ENCODE peak calls at places on chromosomes 16 and 17, in four cellular contexts. Q is fibroblast of lung; A is naive thymus-derived CD4-positive, alpha-beta T cell; G is thoracic aorta. U is an unnamed sample.

GRCh38 chr17:1122681-1123396 is 56.9 kb downstream of the ABR start:
- DNase-seq in Q (peak; percentile 67), A (peak; percentile 75), G (no peak), U (peak; percentile 70)

GRCh38 chr17:77597421-77598240 is 360.9 kb upstream of the TNRC6C start:
- DNase-seq in Q (no peak), A (no peak), G (no peak), U (no peak)

GRCh38 chr16:69193860-69194259 is 6.9 kb downstream of the SNTB2 start:
- DNase-seq in Q (peak; percentile 59), A (no peak), G (no peak), U (no peak)

GRCh38 chr16:6496996-6497395 is 835.6 kb upstream of the RBFOX1 start:
- DNase-seq in Q (no peak), A (no peak), G (no peak), U (no peak)

GRCh38 chr17:27315796-27316465 is 22.0 kb downstream of the WSB1 start:
- DNase-seq in Q (no peak), A (no peak), G (no peak), U (no peak)

GRCh38 chr17:21213491-21214014 is 408 bp downstream of the TMEM11 start:
- DNase-seq in Q (no peak), A (no peak), G (no peak), U (no peak)

GRCh38 chr17:40884708-40885512 is at the start of gene KRT20:
- DNase-seq in Q (no peak), A (no peak), G (no peak), U (no peak)

GRCh38 chr17:76953926-76954325 is 85.7 kb downstream of the MGAT5B start:
- DNase-seq in Q (no peak), A (no peak), G (no peak), U (no peak)

GRCh38 chr17:71022758-71023157 is 853.4 kb downstream of the KCNJ2 start:
- DNase-seq in Q (no peak), A (no peak), G (no peak), U (no peak)

GRCh38 chr17:3750926-3751325 is 27.2 kb downstream of the HASPIN start:
- DNase-seq in Q (no peak), A (no peak), G (no peak), U (peak; percentile 50)

GRCh38 chr17:68172461-68172954 is 75.3 kb upstream of the AMZ2 start:
- DNase-seq in Q (peak; percentile 62), A (peak; percentile 52), G (peak; percentile 25), U (peak; percentile 52)

GRCh38 chr17:58344791-58345157 is 7.2 kb downstream of the SUPT4H1 start:
- DNase-seq in Q (no peak), A (no peak), G (no peak), U (peak; percentile 78)

GRCh38 chr17:49337900-49338299 is 24.1 kb downstream of the ZNF652 start:
- DNase-seq in Q (no peak), A (no peak), G (no peak), U (no peak)

GRCh38 chr17:52106638-52107261 is 51.8 kb downstream of the CA10 start:
- DNase-seq in Q (peak; percentile 6), A (no peak), G (no peak), U (no peak)

GRCh38 chr16:79632289-79632688 is 31.8 kb upstream of the MAF start:
- DNase-seq in Q (no peak), A (no peak), G (no peak), U (no peak)

GRCh38 chr16:69444873-69445517 is 20.6 kb downstream of the CYB5B start:
- DNase-seq in Q (peak; percentile 73), A (no peak), G (no peak), U (peak; percentile 9)

GRCh38 chr16:85600078-85600477 is 13.0 kb upstream of the GSE1 start:
- DNase-seq in Q (no peak), A (no peak), G (no peak), U (no peak)

GRCh38 chr17:17019891-17020456 is 22.3 kb upstream of the MPRIP start:
- DNase-seq in Q (no peak), A (no peak), G (no peak), U (no peak)

GRCh38 chr17:71970312-71970711 is 150.5 kb upstream of the SOX9 start:
- DNase-seq in Q (no peak), A (no peak), G (no peak), U (no peak)

GRCh38 chr17:29572691-29573557 is 4.4 kb downstream of the TP53I13 start:
- DNase-seq in Q (peak; percentile 47), A (peak; percentile 43), G (no peak), U (peak; percentile 44)

GRCh38 chr16:1781758-1782407 is 488 bp downstream of the SPSB3 start:
- DNase-seq in Q (no peak), A (no peak), G (no peak), U (peak; percentile 32)

GRCh38 chr17:41178341-41178740 is 320 bp upstream of the KRTAP4-2 start:
- DNase-seq in Q (no peak), A (no peak), G (no peak), U (no peak)

GRCh38 chr17:37447641-37448040 is 41.0 kb downstream of the TADA2A start:
- DNase-seq in Q (peak; percentile 29), A (no peak), G (no peak), U (no peak)

GRCh38 chr17:46851029-46851741 is at the start of gene WNT9B:
- DNase-seq in Q (no peak), A (no peak), G (no peak), U (no peak)